ENCODE peak calls at places on chromosomes 13 and 19, in ten cellular contexts. H is foreskin fibroblast; G is GM23248; A is HEK293T; K is tibial artery; B is T-helper 2 cell; O is NCI-H2029; Z is amniotic epithelial cell; M is left cardiac atrium; C is stimulated activated CD4-positive, alpha-beta T cell treated with anti-CD3 and anti-CD28 coated beads, Interleukin-2, amount 100 ng/mL, for 48 hours. J is an unnamed sample.

GRCh38 chr13:48853381-48854102 is 122.2 kb upstream of the FNDC3A start:
- DNase-seq in K (no peak), C (peak), O (no peak), B (no peak), H (peak), M (no peak), Z (peak), G (peak), A (no peak), J (no peak)

GRCh38 chr13:34040863-34041262 is 222.9 kb downstream of the RFC3 start:
- DNase-seq in H (no peak), C (no peak), B (no peak), O (no peak), K (no peak), Z (no peak), G (no peak), A (no peak), M (no peak), J (no peak)

GRCh38 chr19:19550972-19551861 is 13.2 kb downstream of the CILP2 start:
- DNase-seq in G (no peak), K (no peak), Z (no peak), A (no peak), M (no peak), B (no peak), H (no peak), O (no peak), C (no peak), J (no peak)

GRCh38 chr19:15563325-15563794 is 51.7 kb upstream of the CYP4F8 start:
- DNase-seq in G (peak), M (no peak), B (no peak), O (peak), A (no peak), K (no peak), H (no peak), C (no peak), Z (no peak), J (no peak)

GRCh38 chr13:114063545-114064515 is 68.6 kb downstream of the RASA3 start:
- DNase-seq in C (no peak), B (no peak), Z (peak), K (peak), O (no peak), H (peak), G (peak), A (no peak), M (peak), J (no peak)

GRCh38 chr19:46976845-46977320 is 42.8 kb upstream of the NPAS1 start:
- DNase-seq in A (no peak), Z (peak), G (peak), M (peak), C (no peak), B (no peak), K (peak), H (peak), O (no peak), J (no peak)

GRCh38 chr19:10517760-10518443 is 655 bp upstream of the S1PR5 start:
- DNase-seq in M (no peak), G (peak), Z (peak), H (no peak), K (no peak), A (peak), O (no peak), B (peak), C (no peak), J (no peak)

GRCh38 chr19:35468637-35469036 is 20.6 kb downstream of the FFAR2 start:
- DNase-seq in M (peak), A (peak), O (no peak), K (no peak), Z (peak), G (peak), B (peak), H (peak), C (peak), J (no peak)

GRCh38 chr13:102580552-102581169 is 16.1 kb upstream of the TPP2 start:
- DNase-seq in A (peak), K (no peak), O (no peak), H (peak), G (peak), M (no peak), B (peak), C (peak), Z (peak), J (no peak)

GRCh38 chr13:99845136-99845874 is 126.3 kb downstream of the ZIC5 start:
- DNase-seq in O (no peak), H (no peak), B (no peak), Z (no peak), K (no peak), M (no peak), A (no peak), C (no peak), G (no peak), J (no peak)

GRCh38 chr19:35349614-35350521 is 2.2 kb downstream of the FFAR1 start:
- DNase-seq in O (no peak), Z (no peak), K (no peak), M (no peak), B (no peak), H (no peak), A (no peak), C (no peak), G (no peak), J (no peak)

GRCh38 chr19:6060600-6061391 is 49.5 kb downstream of the RFX2 start:
- DNase-seq in C (no peak), B (peak), H (no peak), K (no peak), O (no peak), A (no peak), Z (peak), M (no peak), G (peak), J (peak)

GRCh38 chr19:55690769-55691545 is 15.9 kb downstream of the EPN1 start:
- DNase-seq in G (no peak), M (peak), A (no peak), B (no peak), O (no peak), K (no peak), H (no peak), Z (no peak), C (no peak), J (no peak)

GRCh38 chr19:19260842-19261241 is 12.3 kb downstream of the TM6SF2 start:
- DNase-seq in G (no peak), B (no peak), A (no peak), C (no peak), Z (no peak), H (no peak), M (no peak), O (no peak), K (no peak), J (no peak)

GRCh38 chr19:36686365-36687213 is 823 bp upstream of the ZNF567 start:
- DNase-seq in K (peak), O (no peak), A (no peak), C (no peak), Z (peak), G (peak), M (no peak), B (no peak), H (peak), J (no peak)

GRCh38 chr13:48773531-48774275 is 120.0 kb downstream of the CYSLTR2 start:
- DNase-seq in G (no peak), B (no peak), Z (peak), C (no peak), A (no peak), K (no peak), O (no peak), H (no peak), M (no peak), J (no peak)

GRCh38 chr13:81058211-81058915 is 717.4 kb upstream of the SPRY2 start:
- DNase-seq in O (no peak), A (no peak), H (no peak), M (no peak), B (no peak), Z (no peak), C (no peak), K (no peak), G (no peak), J (no peak)